ENCODE peak calls at places on chromosome 17, in ten cellular contexts. Z, Q, E, D, P, A, I, B, Y and V are unnamed samples.

GRCh38 chr17:50240876-50241275 is 33.4 kb upstream of the TMEM92 start:
- DNase-seq in Z (no peak), Q (peak; percentile 53), E (peak; percentile 79), D (no peak), P (no peak), A (no peak), I (no peak), B (no peak), Y (no peak), V (no peak)

GRCh38 chr17:78131172-78132085 is 858 bp downstream of the TMC8 start:
- DNase-seq in Z (no peak), Q (no peak), E (peak; percentile 41), D (no peak), P (peak; percentile 52), A (peak; percentile 45), I (peak; percentile 60), B (no peak), Y (no peak), V (no peak)

GRCh38 chr17:41917192-41917591 is 1.6 kb downstream of the ACLY start:
- DNase-seq in Z (no peak), Q (peak; percentile 51), E (peak; percentile 92), D (peak; percentile 19), P (no peak), A (no peak), I (no peak), B (no peak), Y (no peak), V (no peak)

GRCh38 chr17:48617515-48618365 is 2.6 kb upstream of the HOXB8 start:
- DNase-seq in Z (no peak), Q (no peak), E (peak; percentile 21), D (no peak), P (no peak), A (no peak), I (no peak), B (no peak), Y (no peak), V (no peak)

GRCh38 chr17:7336240-7337175 is at the start of gene ACAP1:
- DNase-seq in Z (peak; percentile 71), Q (no peak), E (no peak), D (no peak), P (peak; percentile 76), A (peak; percentile 71), I (peak; percentile 95), B (peak; percentile 65), Y (peak; percentile 94), V (no peak)

GRCh38 chr17:32161506-32162365 is 19.4 kb downstream of the RHOT1 start:
- DNase-seq in Z (no peak), Q (peak; percentile 90), E (peak; percentile 78), D (peak; percentile 96), P (no peak), A (no peak), I (no peak), B (no peak), Y (no peak), V (no peak)

GRCh38 chr17:28402224-28402630 is 3.8 kb downstream of the SLC46A1 start:
- DNase-seq in Z (no peak), Q (no peak), E (no peak), D (peak; percentile 47), P (no peak), A (no peak), I (no peak), B (no peak), Y (peak; percentile 84), V (no peak)

GRCh38 chr17:20315821-20316220 is 151.5 kb downstream of the LGALS9B start:
- DNase-seq in Z (no peak), Q (no peak), E (no peak), D (peak; percentile 76), P (no peak), A (no peak), I (no peak), B (no peak), Y (peak; percentile 34), V (no peak)

GRCh38 chr17:81002409-81003361 is 11.0 kb downstream of the CHMP6 start:
- DNase-seq in Z (peak; percentile 58), Q (peak; percentile 39), E (peak; percentile 65), D (peak; percentile 62), P (no peak), A (no peak), I (no peak), B (no peak), Y (no peak), V (no peak)

GRCh38 chr17:7740481-7741001 is 23.0 kb downstream of the DNAH2 start:
- DNase-seq in Z (no peak), Q (no peak), E (no peak), D (no peak), P (no peak), A (no peak), I (no peak), B (no peak), Y (no peak), V (no peak)

GRCh38 chr17:14725729-14726128 is 424.8 kb downstream of the HS3ST3B1 start:
- DNase-seq in Z (no peak), Q (no peak), E (no peak), D (no peak), P (no peak), A (no peak), I (no peak), B (no peak), Y (no peak), V (no peak)

GRCh38 chr17:4607261-4607731 is 23.0 kb downstream of the SMTNL2 start:
- DNase-seq in Z (no peak), Q (no peak), E (no peak), D (no peak), P (no peak), A (no peak), I (no peak), B (no peak), Y (peak; percentile 33), V (no peak)

GRCh38 chr17:49388692-49389513 is 25.8 kb downstream of the PHB1 start:
- DNase-seq in Z (no peak), Q (no peak), E (peak; percentile 30), D (peak; percentile 50), P (no peak), A (no peak), I (no peak), B (no peak), Y (no peak), V (no peak)

GRCh38 chr17:30405161-30405560 is 26.4 kb downstream of the CPD start:
- DNase-seq in Z (no peak), Q (no peak), E (peak; percentile 30), D (no peak), P (no peak), A (no peak), I (no peak), B (no peak), Y (no peak), V (no peak)

GRCh38 chr17:66494023-66494803 is 191.8 kb downstream of the PRKCA start:
- DNase-seq in Z (no peak), Q (peak; percentile 89), E (peak; percentile 98), D (peak; percentile 97), P (no peak), A (no peak), I (peak; percentile 20), B (no peak), Y (no peak), V (no peak)

GRCh38 chr17:82843904-82844640 is 4.2 kb upstream of the ZNF750 start:
- DNase-seq in Z (no peak), Q (no peak), E (no peak), D (no peak), P (no peak), A (no peak), I (no peak), B (no peak), Y (no peak), V (no peak)

GRCh38 chr17:5541610-5542202 is 42.6 kb downstream of the NLRP1 start:
- DNase-seq in Z (no peak), Q (no peak), E (no peak), D (no peak), P (no peak), A (no peak), I (no peak), B (no peak), Y (peak; percentile 88), V (no peak)

GRCh38 chr17:28946239-28946638 is 5.1 kb downstream of the PHF12 start:
- DNase-seq in Z (no peak), Q (peak; percentile 93), E (peak; percentile 93), D (peak; percentile 68), P (no peak), A (no peak), I (no peak), B (no peak), Y (no peak), V (no peak)

GRCh38 chr17:77449908-77450741 is 309.4 kb downstream of the SEC14L1 start:
- DNase-seq in Z (no peak), Q (peak; percentile 65), E (peak; percentile 78), D (peak; percentile 50), P (no peak), A (peak; percentile 64), I (peak; percentile 89), B (no peak), Y (peak; percentile 84), V (peak; percentile 74)

GRCh38 chr17:35368086-35368824 is 5.2 kb downstream of the SLFN11 start:
- DNase-seq in Z (no peak), Q (no peak), E (no peak), D (no peak), P (peak; percentile 0), A (no peak), I (no peak), B (no peak), Y (peak; percentile 43), V (no peak)

GRCh38 chr17:29572691-29573557 is 4.4 kb downstream of the TP53I13 start:
- DNase-seq in Z (peak; percentile 67), Q (peak; percentile 34), E (peak; percentile 85), D (no peak), P (peak; percentile 52), A (peak; percentile 58), I (peak; percentile 62), B (peak; percentile 56), Y (peak; percentile 68), V (peak; percentile 78)

GRCh38 chr17:16881239-16881924 is 90.5 kb downstream of the TNFRSF13B start:
- DNase-seq in Z (no peak), Q (no peak), E (no peak), D (no peak), P (no peak), A (no peak), I (no peak), B (no peak), Y (peak; percentile 26), V (no peak)

GRCh38 chr17:66576473-66576872 is 258.4 kb upstream of the CACNG5 start:
- DNase-seq in Z (no peak), Q (no peak), E (no peak), D (no peak), P (no peak), A (no peak), I (no peak), B (no peak), Y (peak; percentile 8), V (no peak)

GRCh38 chr17:33401253-33401652 is 108.2 kb upstream of the ASIC2 start:
- DNase-seq in Z (no peak), Q (no peak), E (no peak), D (no peak), P (no peak), A (no peak), I (no peak), B (no peak), Y (no peak), V (no peak)

GRCh38 chr17:44767493-44767892 is 8.7 kb downstream of the ADAM11 start:
- DNase-seq in Z (no peak), Q (no peak), E (no peak), D (no peak), P (no peak), A (no peak), I (no peak), B (no peak), Y (peak; percentile 41), V (no peak)

GRCh38 chr17:8563981-8564602 is 66.4 kb downstream of the MYH10 start:
- DNase-seq in Z (no peak), Q (peak; percentile 28), E (peak; percentile 54), D (no peak), P (no peak), A (no peak), I (no peak), B (no peak), Y (no peak), V (no peak)

GRCh38 chr17:17129466-17129865 is 76.7 kb downstream of the PLD6 start:
- DNase-seq in Z (peak; percentile 24), Q (no peak), E (no peak), D (no peak), P (no peak), A (no peak), I (no peak), B (no peak), Y (no peak), V (no peak)

GRCh38 chr17:50096092-50096491 is 941 bp downstream of the PDK2 start:
- DNase-seq in Z (peak; percentile 45), Q (no peak), E (peak; percentile 23), D (no peak), P (no peak), A (no peak), I (no peak), B (no peak), Y (no peak), V (no peak)